ENCODE peak calls at places on chromosomes 7 and 10, in seven cellular contexts. One of them, this sample, is unnamed.

GRCh38 chr10:24928163-24928562 is 24.2 kb downstream of the PRTFDC1 start:
- DNase-seq in pancreas: no peak
- DNase-seq in activated CD4-positive, CD25-positive, alpha-beta regulatory T cell treated with anti-CD3 and anti-CD28 coated beads, Interleukin-2, amount 50 U/mL, for 72 hours: no peak
- DNase-seq in HuH-7.5: no peak
- DNase-seq in RWPE1: no peak
- DNase-seq in EH: no peak
- DNase-seq in HepG2: no peak
- DNase-seq in this sample: no peak

GRCh38 chr7:22183522-22184280 is 173.3 kb downstream of the RAPGEF5 start:
- DNase-seq in RWPE1: no peak
- DNase-seq in HuH-7.5: no peak
- DNase-seq in HepG2: no peak
- DNase-seq in activated CD4-positive, CD25-positive, alpha-beta regulatory T cell treated with anti-CD3 and anti-CD28 coated beads, Interleukin-2, amount 50 U/mL, for 72 hours: no peak
- DNase-seq in EH: no peak
- DNase-seq in pancreas: no peak
- DNase-seq in this sample: no peak

GRCh38 chr10:6140141-6140841 is 51.5 kb downstream of the RBM17 start:
- DNase-seq in HepG2: no peak
- DNase-seq in EH: no peak
- DNase-seq in RWPE1: no peak
- DNase-seq in activated CD4-positive, CD25-positive, alpha-beta regulatory T cell treated with anti-CD3 and anti-CD28 coated beads, Interleukin-2, amount 50 U/mL, for 72 hours: peak
- DNase-seq in pancreas: peak
- DNase-seq in HuH-7.5: no peak
- DNase-seq in this sample: no peak

GRCh38 chr10:23585666-23586065 is 146.8 kb downstream of the OTUD1 start:
- DNase-seq in EH: no peak
- DNase-seq in HuH-7.5: no peak
- DNase-seq in HepG2: no peak
- DNase-seq in pancreas: no peak
- DNase-seq in RWPE1: no peak
- DNase-seq in activated CD4-positive, CD25-positive, alpha-beta regulatory T cell treated with anti-CD3 and anti-CD28 coated beads, Interleukin-2, amount 50 U/mL, for 72 hours: no peak
- DNase-seq in this sample: peak

GRCh38 chr7:121366852-121367431 is 29.2 kb downstream of the FAM3C start:
- DNase-seq in HuH-7.5: no peak
- DNase-seq in activated CD4-positive, CD25-positive, alpha-beta regulatory T cell treated with anti-CD3 and anti-CD28 coated beads, Interleukin-2, amount 50 U/mL, for 72 hours: no peak
- DNase-seq in RWPE1: peak
- DNase-seq in pancreas: no peak
- DNase-seq in EH: peak
- DNase-seq in HepG2: peak
- DNase-seq in this sample: peak

GRCh38 chr10:42645103-42645502 is 6.7 kb upstream of the ZNF33B start:
- DNase-seq in HepG2: no peak
- DNase-seq in HuH-7.5: no peak
- DNase-seq in activated CD4-positive, CD25-positive, alpha-beta regulatory T cell treated with anti-CD3 and anti-CD28 coated beads, Interleukin-2, amount 50 U/mL, for 72 hours: no peak
- DNase-seq in RWPE1: no peak
- DNase-seq in EH: no peak
- DNase-seq in pancreas: no peak
- DNase-seq in this sample: no peak

GRCh38 chr7:44347546-44348114 is 22.2 kb upstream of the CAMK2B start:
- DNase-seq in RWPE1: no peak
- DNase-seq in activated CD4-positive, CD25-positive, alpha-beta regulatory T cell treated with anti-CD3 and anti-CD28 coated beads, Interleukin-2, amount 50 U/mL, for 72 hours: no peak
- DNase-seq in HuH-7.5: no peak
- DNase-seq in HepG2: no peak
- DNase-seq in EH: no peak
- DNase-seq in pancreas: no peak
- DNase-seq in this sample: no peak

GRCh38 chr7:38744746-38745145 is 113.6 kb upstream of the AMPH start:
- DNase-seq in pancreas: no peak
- DNase-seq in activated CD4-positive, CD25-positive, alpha-beta regulatory T cell treated with anti-CD3 and anti-CD28 coated beads, Interleukin-2, amount 50 U/mL, for 72 hours: no peak
- DNase-seq in EH: peak
- DNase-seq in RWPE1: peak
- DNase-seq in HuH-7.5: no peak
- DNase-seq in HepG2: no peak
- DNase-seq in this sample: no peak

GRCh38 chr7:101009629-101010028 is 10.3 kb upstream of the MUC17 start:
- DNase-seq in activated CD4-positive, CD25-positive, alpha-beta regulatory T cell treated with anti-CD3 and anti-CD28 coated beads, Interleukin-2, amount 50 U/mL, for 72 hours: no peak
- DNase-seq in RWPE1: no peak
- DNase-seq in EH: no peak
- DNase-seq in HuH-7.5: no peak
- DNase-seq in pancreas: no peak
- DNase-seq in HepG2: no peak
- DNase-seq in this sample: no peak

GRCh38 chr10:124092270-124093075 is 925 bp downstream of the CHST15 start:
- DNase-seq in HepG2: no peak
- DNase-seq in pancreas: peak
- DNase-seq in activated CD4-positive, CD25-positive, alpha-beta regulatory T cell treated with anti-CD3 and anti-CD28 coated beads, Interleukin-2, amount 50 U/mL, for 72 hours: peak
- DNase-seq in EH: peak
- DNase-seq in HuH-7.5: peak
- DNase-seq in RWPE1: peak
- DNase-seq in this sample: peak

GRCh38 chr10:75405201-75406143 is 3.9 kb upstream of the ZNF503 start:
- DNase-seq in EH: no peak
- DNase-seq in HuH-7.5: peak
- DNase-seq in pancreas: peak
- DNase-seq in activated CD4-positive, CD25-positive, alpha-beta regulatory T cell treated with anti-CD3 and anti-CD28 coated beads, Interleukin-2, amount 50 U/mL, for 72 hours: no peak
- DNase-seq in RWPE1: no peak
- DNase-seq in HepG2: peak
- DNase-seq in this sample: peak

GRCh38 chr10:86035791-86036543 is 330.6 kb downstream of the GRID1 start:
- DNase-seq in HuH-7.5: no peak
- DNase-seq in activated CD4-positive, CD25-positive, alpha-beta regulatory T cell treated with anti-CD3 and anti-CD28 coated beads, Interleukin-2, amount 50 U/mL, for 72 hours: no peak
- DNase-seq in RWPE1: no peak
- DNase-seq in pancreas: no peak
- DNase-seq in EH: no peak
- DNase-seq in HepG2: no peak
- DNase-seq in this sample: no peak

GRCh38 chr10:86348321-86349210 is 18.0 kb downstream of the GRID1 start:
- DNase-seq in RWPE1: no peak
- DNase-seq in pancreas: peak
- DNase-seq in EH: no peak
- DNase-seq in HepG2: peak
- DNase-seq in activated CD4-positive, CD25-positive, alpha-beta regulatory T cell treated with anti-CD3 and anti-CD28 coated beads, Interleukin-2, amount 50 U/mL, for 72 hours: no peak
- DNase-seq in HuH-7.5: no peak
- DNase-seq in this sample: no peak

GRCh38 chr7:131753620-131754222 is 197.3 kb upstream of the PODXL start:
- DNase-seq in RWPE1: peak
- DNase-seq in pancreas: no peak
- DNase-seq in HuH-7.5: peak
- DNase-seq in HepG2: peak
- DNase-seq in EH: peak
- DNase-seq in activated CD4-positive, CD25-positive, alpha-beta regulatory T cell treated with anti-CD3 and anti-CD28 coated beads, Interleukin-2, amount 50 U/mL, for 72 hours: no peak
- DNase-seq in this sample: peak

GRCh38 chr7:50633414-50633710 is 68.2 kb upstream of the DDC start:
- DNase-seq in HuH-7.5: no peak
- DNase-seq in EH: peak
- DNase-seq in RWPE1: no peak
- DNase-seq in pancreas: no peak
- DNase-seq in activated CD4-positive, CD25-positive, alpha-beta regulatory T cell treated with anti-CD3 and anti-CD28 coated beads, Interleukin-2, amount 50 U/mL, for 72 hours: no peak
- DNase-seq in HepG2: no peak
- DNase-seq in this sample: no peak

GRCh38 chr10:102396251-102396650 is 746 bp downstream of the NFKB2 start:
- DNase-seq in HuH-7.5: peak
- DNase-seq in RWPE1: no peak
- DNase-seq in activated CD4-positive, CD25-positive, alpha-beta regulatory T cell treated with anti-CD3 and anti-CD28 coated beads, Interleukin-2, amount 50 U/mL, for 72 hours: no peak
- DNase-seq in pancreas: no peak
- DNase-seq in EH: no peak
- DNase-seq in HepG2: no peak
- DNase-seq in this sample: no peak

GRCh38 chr10:132482090-132482489 is 55.5 kb upstream of the INPP5A start:
- DNase-seq in RWPE1: peak
- DNase-seq in pancreas: no peak
- DNase-seq in HuH-7.5: peak
- DNase-seq in EH: peak
- DNase-seq in HepG2: peak
- DNase-seq in activated CD4-positive, CD25-positive, alpha-beta regulatory T cell treated with anti-CD3 and anti-CD28 coated beads, Interleukin-2, amount 50 U/mL, for 72 hours: no peak
- DNase-seq in this sample: no peak

GRCh38 chr10:86354761-86355540 is 11.6 kb downstream of the GRID1 start:
- DNase-seq in pancreas: no peak
- DNase-seq in activated CD4-positive, CD25-positive, alpha-beta regulatory T cell treated with anti-CD3 and anti-CD28 coated beads, Interleukin-2, amount 50 U/mL, for 72 hours: no peak
- DNase-seq in RWPE1: no peak
- DNase-seq in EH: no peak
- DNase-seq in HepG2: no peak
- DNase-seq in HuH-7.5: no peak
- DNase-seq in this sample: no peak

GRCh38 chr7:33237034-33237433 is 107.7 kb downstream of the BBS9 start:
- DNase-seq in activated CD4-positive, CD25-positive, alpha-beta regulatory T cell treated with anti-CD3 and anti-CD28 coated beads, Interleukin-2, amount 50 U/mL, for 72 hours: no peak
- DNase-seq in HepG2: no peak
- DNase-seq in HuH-7.5: no peak
- DNase-seq in EH: no peak
- DNase-seq in RWPE1: no peak
- DNase-seq in pancreas: no peak
- DNase-seq in this sample: no peak

GRCh38 chr7:70774895-70775527 is 356.9 kb upstream of the GALNT17 start:
- DNase-seq in EH: no peak
- DNase-seq in activated CD4-positive, CD25-positive, alpha-beta regulatory T cell treated with anti-CD3 and anti-CD28 coated beads, Interleukin-2, amount 50 U/mL, for 72 hours: no peak
- DNase-seq in HuH-7.5: no peak
- DNase-seq in RWPE1: no peak
- DNase-seq in pancreas: no peak
- DNase-seq in HepG2: no peak
- DNase-seq in this sample: peak

GRCh38 chr10:87864497-87865059 is 1.2 kb downstream of the PTEN start:
- DNase-seq in HepG2: no peak
- DNase-seq in EH: peak
- DNase-seq in activated CD4-positive, CD25-positive, alpha-beta regulatory T cell treated with anti-CD3 and anti-CD28 coated beads, Interleukin-2, amount 50 U/mL, for 72 hours: no peak
- DNase-seq in RWPE1: no peak
- DNase-seq in HuH-7.5: no peak
- DNase-seq in pancreas: no peak
- DNase-seq in this sample: no peak

GRCh38 chr10:132814469-132814856 is 28.5 kb upstream of the NKX6-2 start:
- DNase-seq in HepG2: no peak
- DNase-seq in pancreas: peak
- DNase-seq in activated CD4-positive, CD25-positive, alpha-beta regulatory T cell treated with anti-CD3 and anti-CD28 coated beads, Interleukin-2, amount 50 U/mL, for 72 hours: no peak
- DNase-seq in HuH-7.5: no peak
- DNase-seq in RWPE1: no peak
- DNase-seq in EH: no peak
- DNase-seq in this sample: no peak

GRCh38 chr10:85098835-85099521 is 770.6 kb downstream of the CCSER2 start:
- DNase-seq in EH: no peak
- DNase-seq in HuH-7.5: no peak
- DNase-seq in HepG2: no peak
- DNase-seq in pancreas: no peak
- DNase-seq in activated CD4-positive, CD25-positive, alpha-beta regulatory T cell treated with anti-CD3 and anti-CD28 coated beads, Interleukin-2, amount 50 U/mL, for 72 hours: no peak
- DNase-seq in RWPE1: peak
- DNase-seq in this sample: no peak

GRCh38 chr7:95881597-95881996 is 109.2 kb downstream of the DYNC1I1 start:
- DNase-seq in pancreas: no peak
- DNase-seq in RWPE1: no peak
- DNase-seq in HepG2: no peak
- DNase-seq in HuH-7.5: no peak
- DNase-seq in EH: no peak
- DNase-seq in activated CD4-positive, CD25-positive, alpha-beta regulatory T cell treated with anti-CD3 and anti-CD28 coated beads, Interleukin-2, amount 50 U/mL, for 72 hours: no peak
- DNase-seq in this sample: no peak

GRCh38 chr10:821322-821721 is 110.2 kb downstream of the LARP4B start:
- DNase-seq in pancreas: no peak
- DNase-seq in HepG2: no peak
- DNase-seq in RWPE1: no peak
- DNase-seq in HuH-7.5: no peak
- DNase-seq in EH: peak
- DNase-seq in activated CD4-positive, CD25-positive, alpha-beta regulatory T cell treated with anti-CD3 and anti-CD28 coated beads, Interleukin-2, amount 50 U/mL, for 72 hours: no peak
- DNase-seq in this sample: no peak

GRCh38 chr10:78703581-78703980 is 365.2 kb upstream of the ZMIZ1 start:
- DNase-seq in EH: peak
- DNase-seq in pancreas: no peak
- DNase-seq in RWPE1: no peak
- DNase-seq in activated CD4-positive, CD25-positive, alpha-beta regulatory T cell treated with anti-CD3 and anti-CD28 coated beads, Interleukin-2, amount 50 U/mL, for 72 hours: no peak
- DNase-seq in HepG2: no peak
- DNase-seq in HuH-7.5: no peak
- DNase-seq in this sample: no peak

GRCh38 chr10:112369495-112370423 is 4.2 kb upstream of the ACSL5 start:
- DNase-seq in activated CD4-positive, CD25-positive, alpha-beta regulatory T cell treated with anti-CD3 and anti-CD28 coated beads, Interleukin-2, amount 50 U/mL, for 72 hours: no peak
- DNase-seq in pancreas: no peak
- DNase-seq in HepG2: no peak
- DNase-seq in RWPE1: no peak
- DNase-seq in EH: no peak
- DNase-seq in HuH-7.5: no peak
- DNase-seq in this sample: no peak

GRCh38 chr7:43260980-43261878 is 148.8 kb downstream of the HECW1 start:
- DNase-seq in EH: peak
- DNase-seq in HuH-7.5: peak
- DNase-seq in HepG2: peak
- DNase-seq in RWPE1: peak
- DNase-seq in pancreas: peak
- DNase-seq in activated CD4-positive, CD25-positive, alpha-beta regulatory T cell treated with anti-CD3 and anti-CD28 coated beads, Interleukin-2, amount 50 U/mL, for 72 hours: peak
- DNase-seq in this sample: peak

GRCh38 chr7:102393467-102393866 is 2.7 kb upstream of the PRKRIP1 start:
- DNase-seq in EH: peak
- DNase-seq in HepG2: no peak
- DNase-seq in activated CD4-positive, CD25-positive, alpha-beta regulatory T cell treated with anti-CD3 and anti-CD28 coated beads, Interleukin-2, amount 50 U/mL, for 72 hours: no peak
- DNase-seq in RWPE1: no peak
- DNase-seq in HuH-7.5: no peak
- DNase-seq in pancreas: no peak
- DNase-seq in this sample: no peak

GRCh38 chr7:46559194-46559576 is 638.1 kb upstream of the IGFBP3 start:
- DNase-seq in pancreas: no peak
- DNase-seq in HepG2: no peak
- DNase-seq in EH: peak
- DNase-seq in RWPE1: peak
- DNase-seq in HuH-7.5: no peak
- DNase-seq in activated CD4-positive, CD25-positive, alpha-beta regulatory T cell treated with anti-CD3 and anti-CD28 coated beads, Interleukin-2, amount 50 U/mL, for 72 hours: no peak
- DNase-seq in this sample: no peak

GRCh38 chr10:24771943-24772747 is 48.5 kb upstream of the ARHGAP21 start:
- DNase-seq in EH: no peak
- DNase-seq in HepG2: no peak
- DNase-seq in activated CD4-positive, CD25-positive, alpha-beta regulatory T cell treated with anti-CD3 and anti-CD28 coated beads, Interleukin-2, amount 50 U/mL, for 72 hours: no peak
- DNase-seq in HuH-7.5: no peak
- DNase-seq in RWPE1: no peak
- DNase-seq in pancreas: no peak
- DNase-seq in this sample: no peak

GRCh38 chr7:120718361-120718760 is 139.6 kb downstream of the TSPAN12 start:
- DNase-seq in EH: no peak
- DNase-seq in pancreas: no peak
- DNase-seq in activated CD4-positive, CD25-positive, alpha-beta regulatory T cell treated with anti-CD3 and anti-CD28 coated beads, Interleukin-2, amount 50 U/mL, for 72 hours: no peak
- DNase-seq in HepG2: no peak
- DNase-seq in HuH-7.5: no peak
- DNase-seq in RWPE1: no peak
- DNase-seq in this sample: no peak

GRCh38 chr10:69912584-69912983 is 110.9 kb downstream of the COL13A1 start:
- DNase-seq in HepG2: no peak
- DNase-seq in HuH-7.5: no peak
- DNase-seq in RWPE1: no peak
- DNase-seq in EH: peak
- DNase-seq in activated CD4-positive, CD25-positive, alpha-beta regulatory T cell treated with anti-CD3 and anti-CD28 coated beads, Interleukin-2, amount 50 U/mL, for 72 hours: no peak
- DNase-seq in pancreas: no peak
- DNase-seq in this sample: peak

This sample was measured in retina.